ENCODE peak calls at places on chromosomes 4 and X, in ten cellular contexts. One of them, this sample, is unnamed. For H3K4me1, the result is how much of the 10 kb centered on the place peaks cover.

GRCh38 chr4:37924946-37925345 is 34.1 kb downstream of the TBC1D1 start:
- DNase-seq in GM23338: no peak
- DNase-seq in stomach: no peak
- DNase-seq in mesenchymal stem cell: no peak
- DNase-seq in CD8-positive, alpha-beta memory T cell: no peak
- DNase-seq in left ventricle myocardium inferior: no peak
- DNase-seq in A549: no peak
- DNase-seq in lower lobe of right lung: no peak
- DNase-seq in cardiac muscle cell: no peak
- DNase-seq in gastrocnemius medialis: no peak
- DNase-seq in this sample: no peak

GRCh38 chr4:47061435-47061834 is 30.1 kb downstream of the GABRB1 start:
- DNase-seq in mesenchymal stem cell: peak
- DNase-seq in A549: no peak
- DNase-seq in stomach: no peak
- DNase-seq in cardiac muscle cell: no peak
- DNase-seq in gastrocnemius medialis: no peak
- DNase-seq in lower lobe of right lung: no peak
- DNase-seq in left ventricle myocardium inferior: no peak
- DNase-seq in CD8-positive, alpha-beta memory T cell: no peak
- DNase-seq in GM23338: no peak
- DNase-seq in this sample: no peak

GRCh38 chr4:84151574-84151973 is 347.5 kb downstream of the NKX6-1 start:
- DNase-seq in A549: no peak
- DNase-seq in gastrocnemius medialis: no peak
- DNase-seq in cardiac muscle cell: no peak
- DNase-seq in left ventricle myocardium inferior: no peak
- DNase-seq in stomach: peak
- DNase-seq in mesenchymal stem cell: no peak
- DNase-seq in lower lobe of right lung: no peak
- DNase-seq in CD8-positive, alpha-beta memory T cell: no peak
- DNase-seq in GM23338: peak
- DNase-seq in this sample: no peak

GRCh38 chr4:56315543-56315942 is 71.7 kb downstream of the AASDH start:
- DNase-seq in lower lobe of right lung: no peak
- DNase-seq in A549: no peak
- DNase-seq in cardiac muscle cell: no peak
- DNase-seq in CD8-positive, alpha-beta memory T cell: no peak
- DNase-seq in gastrocnemius medialis: no peak
- DNase-seq in stomach: no peak
- DNase-seq in GM23338: no peak
- DNase-seq in left ventricle myocardium inferior: no peak
- DNase-seq in mesenchymal stem cell: no peak
- DNase-seq in this sample: no peak

GRCh38 chr4:73520821-73521220 is 39.3 kb downstream of the AFM start:
- DNase-seq in A549: no peak
- DNase-seq in left ventricle myocardium inferior: no peak
- DNase-seq in cardiac muscle cell: peak
- DNase-seq in CD8-positive, alpha-beta memory T cell: no peak
- DNase-seq in GM23338: peak
- DNase-seq in stomach: no peak
- DNase-seq in mesenchymal stem cell: peak
- DNase-seq in lower lobe of right lung: no peak
- DNase-seq in gastrocnemius medialis: no peak
- DNase-seq in this sample: no peak

GRCh38 chrX:102979536-102979935 is 42.5 kb downstream of the RAB40AL start:
- DNase-seq in left ventricle myocardium inferior: no peak
- DNase-seq in A549: no peak
- DNase-seq in lower lobe of right lung: no peak
- DNase-seq in stomach: no peak
- DNase-seq in GM23338: no peak
- DNase-seq in CD8-positive, alpha-beta memory T cell: no peak
- DNase-seq in mesenchymal stem cell: no peak
- DNase-seq in gastrocnemius medialis: no peak
- DNase-seq in cardiac muscle cell: no peak
- DNase-seq in this sample: no peak

GRCh38 chr4:170465434-170465833 is 375.7 kb upstream of the AADAT start:
- DNase-seq in stomach: no peak
- DNase-seq in A549: no peak
- DNase-seq in gastrocnemius medialis: no peak
- DNase-seq in left ventricle myocardium inferior: no peak
- DNase-seq in GM23338: peak
- DNase-seq in cardiac muscle cell: no peak
- DNase-seq in mesenchymal stem cell: no peak
- DNase-seq in lower lobe of right lung: no peak
- DNase-seq in CD8-positive, alpha-beta memory T cell: no peak
- DNase-seq in this sample: no peak

GRCh38 chr4:48778431-48779094 is 1.5 kb downstream of the FRYL start:
- DNase-seq in gastrocnemius medialis: no peak
- DNase-seq in lower lobe of right lung: no peak
- DNase-seq in mesenchymal stem cell: peak
- DNase-seq in CD8-positive, alpha-beta memory T cell: no peak
- DNase-seq in stomach: no peak
- DNase-seq in GM23338: no peak
- DNase-seq in A549: no peak
- DNase-seq in left ventricle myocardium inferior: no peak
- DNase-seq in cardiac muscle cell: peak
- DNase-seq in this sample: no peak

GRCh38 chrX:147079457-147079856 is 264.9 kb upstream of the CXorf51A start:
- DNase-seq in cardiac muscle cell: no peak
- DNase-seq in mesenchymal stem cell: no peak
- DNase-seq in GM23338: no peak
- DNase-seq in stomach: no peak
- DNase-seq in A549: no peak
- DNase-seq in CD8-positive, alpha-beta memory T cell: no peak
- DNase-seq in left ventricle myocardium inferior: no peak
- DNase-seq in gastrocnemius medialis: no peak
- DNase-seq in lower lobe of right lung: no peak
- DNase-seq in this sample: no peak

GRCh38 chr4:41142356-41142755 is 72.0 kb downstream of the APBB2 start:
- DNase-seq in CD8-positive, alpha-beta memory T cell: no peak
- DNase-seq in left ventricle myocardium inferior: peak
- DNase-seq in cardiac muscle cell: peak
- DNase-seq in gastrocnemius medialis: no peak
- DNase-seq in A549: no peak
- DNase-seq in GM23338: no peak
- DNase-seq in lower lobe of right lung: no peak
- DNase-seq in mesenchymal stem cell: no peak
- DNase-seq in stomach: peak
- DNase-seq in this sample: no peak

GRCh38 chr4:41142946-41143720 is 71.2 kb downstream of the APBB2 start:
- DNase-seq in gastrocnemius medialis: peak
- DNase-seq in lower lobe of right lung: no peak
- DNase-seq in CD8-positive, alpha-beta memory T cell: no peak
- DNase-seq in left ventricle myocardium inferior: peak
- DNase-seq in mesenchymal stem cell: peak
- DNase-seq in A549: no peak
- DNase-seq in cardiac muscle cell: peak
- DNase-seq in GM23338: no peak
- DNase-seq in stomach: peak
- DNase-seq in this sample: peak

GRCh38 chr4:41145571-41146078 is 68.7 kb downstream of the APBB2 start:
- DNase-seq in lower lobe of right lung: no peak
- DNase-seq in A549: no peak
- DNase-seq in cardiac muscle cell: peak
- DNase-seq in mesenchymal stem cell: peak
- DNase-seq in stomach: no peak
- DNase-seq in gastrocnemius medialis: no peak
- DNase-seq in left ventricle myocardium inferior: no peak
- DNase-seq in GM23338: no peak
- DNase-seq in CD8-positive, alpha-beta memory T cell: no peak
- DNase-seq in this sample: no peak

GRCh38 chr4:41144812-41145211 is 69.5 kb downstream of the APBB2 start:
- DNase-seq in CD8-positive, alpha-beta memory T cell: no peak
- DNase-seq in left ventricle myocardium inferior: no peak
- DNase-seq in mesenchymal stem cell: no peak
- DNase-seq in GM23338: no peak
- DNase-seq in stomach: no peak
- DNase-seq in cardiac muscle cell: peak
- DNase-seq in lower lobe of right lung: no peak
- DNase-seq in A549: no peak
- DNase-seq in gastrocnemius medialis: no peak
- DNase-seq in this sample: no peak

GRCh38 chr4:41143721-41144379 is 70.5 kb downstream of the APBB2 start:
- DNase-seq in gastrocnemius medialis: no peak
- DNase-seq in mesenchymal stem cell: peak
- DNase-seq in lower lobe of right lung: no peak
- DNase-seq in stomach: no peak
- DNase-seq in A549: no peak
- DNase-seq in CD8-positive, alpha-beta memory T cell: no peak
- DNase-seq in cardiac muscle cell: peak
- DNase-seq in left ventricle myocardium inferior: no peak
- DNase-seq in GM23338: no peak
- DNase-seq in this sample: no peak
- H3K4me1 ChIP-seq in gastrocnemius medialis: half or more
- H3K4me1 ChIP-seq in mesenchymal stem cell: under half
- H3K4me1 ChIP-seq in lower lobe of right lung: half or more
- H3K4me1 ChIP-seq in stomach: half or more
- H3K4me1 ChIP-seq in A549: under half
- H3K4me1 ChIP-seq in CD8-positive, alpha-beta memory T cell: under half
- H3K4me1 ChIP-seq in cardiac muscle cell: under half
- H3K4me1 ChIP-seq in left ventricle myocardium inferior: half or more
- H3K4me1 ChIP-seq in GM23338: under half
- H3K4me1 ChIP-seq in this sample: half or more

DNA sequence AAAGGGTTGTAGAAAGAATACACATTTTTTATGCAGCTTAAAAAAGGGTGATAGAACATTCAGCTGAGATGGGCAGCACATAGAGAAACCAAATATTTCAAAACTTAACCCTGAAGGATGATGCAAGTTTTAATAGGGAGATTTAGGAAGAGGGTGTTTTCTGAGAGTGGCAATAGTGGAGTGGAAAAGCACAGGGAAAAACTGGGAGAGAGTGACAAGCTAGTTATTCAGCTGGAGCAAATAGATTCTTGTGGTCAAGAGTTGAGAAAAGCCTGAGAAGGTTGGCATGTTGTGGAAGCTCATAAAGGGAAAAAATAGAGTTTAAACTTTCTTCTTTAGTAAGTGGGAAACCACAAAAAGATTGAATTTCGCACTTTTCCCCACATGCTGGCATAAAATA is 359.6 kb upstream of the PITX2 start:
- DNase-seq in gastrocnemius medialis: no peak
- DNase-seq in A549: no peak
- DNase-seq in mesenchymal stem cell: no peak
- DNase-seq in cardiac muscle cell: no peak
- DNase-seq in GM23338: no peak
- DNase-seq in lower lobe of right lung: no peak
- DNase-seq in left ventricle myocardium inferior: no peak
- DNase-seq in CD8-positive, alpha-beta memory T cell: no peak
- DNase-seq in stomach: no peak
- DNase-seq in this sample: no peak
- H3K4me1 ChIP-seq in gastrocnemius medialis: under half
- H3K4me1 ChIP-seq in A549: under half
- H3K4me1 ChIP-seq in mesenchymal stem cell: under half
- H3K4me1 ChIP-seq in cardiac muscle cell: under half
- H3K4me1 ChIP-seq in GM23338: under half
- H3K4me1 ChIP-seq in lower lobe of right lung: under half
- H3K4me1 ChIP-seq in left ventricle myocardium inferior: under half
- H3K4me1 ChIP-seq in CD8-positive, alpha-beta memory T cell: under half
- H3K4me1 ChIP-seq in stomach: under half
- H3K4me1 ChIP-seq in this sample: under half

GRCh38 chr4:119731778-119732177 is 103.2 kb upstream of the PDE5A start:
- DNase-seq in A549: no peak
- DNase-seq in CD8-positive, alpha-beta memory T cell: no peak
- DNase-seq in gastrocnemius medialis: no peak
- DNase-seq in mesenchymal stem cell: no peak
- DNase-seq in stomach: no peak
- DNase-seq in cardiac muscle cell: no peak
- DNase-seq in lower lobe of right lung: no peak
- DNase-seq in left ventricle myocardium inferior: no peak
- DNase-seq in GM23338: no peak
- DNase-seq in this sample: no peak

GRCh38 chr4:119730644-119730995 is 102.0 kb upstream of the PDE5A start:
- DNase-seq in mesenchymal stem cell: peak
- DNase-seq in gastrocnemius medialis: no peak
- DNase-seq in stomach: no peak
- DNase-seq in lower lobe of right lung: no peak
- DNase-seq in cardiac muscle cell: no peak
- DNase-seq in GM23338: peak
- DNase-seq in CD8-positive, alpha-beta memory T cell: no peak
- DNase-seq in A549: no peak
- DNase-seq in left ventricle myocardium inferior: no peak
- DNase-seq in this sample: no peak

GRCh38 chr4:119729815-119730643 is 101.4 kb upstream of the PDE5A start:
- DNase-seq in GM23338: no peak
- DNase-seq in CD8-positive, alpha-beta memory T cell: no peak
- DNase-seq in cardiac muscle cell: peak
- DNase-seq in A549: peak
- DNase-seq in lower lobe of right lung: no peak
- DNase-seq in stomach: peak
- DNase-seq in left ventricle myocardium inferior: no peak
- DNase-seq in gastrocnemius medialis: no peak
- DNase-seq in mesenchymal stem cell: peak
- DNase-seq in this sample: peak

GRCh38 chr4:119733431-119733830 is 104.8 kb upstream of the PDE5A start:
- DNase-seq in cardiac muscle cell: no peak
- DNase-seq in gastrocnemius medialis: no peak
- DNase-seq in mesenchymal stem cell: peak
- DNase-seq in lower lobe of right lung: no peak
- DNase-seq in A549: no peak
- DNase-seq in GM23338: no peak
- DNase-seq in left ventricle myocardium inferior: no peak
- DNase-seq in stomach: no peak
- DNase-seq in CD8-positive, alpha-beta memory T cell: no peak
- DNase-seq in this sample: no peak

DNA sequence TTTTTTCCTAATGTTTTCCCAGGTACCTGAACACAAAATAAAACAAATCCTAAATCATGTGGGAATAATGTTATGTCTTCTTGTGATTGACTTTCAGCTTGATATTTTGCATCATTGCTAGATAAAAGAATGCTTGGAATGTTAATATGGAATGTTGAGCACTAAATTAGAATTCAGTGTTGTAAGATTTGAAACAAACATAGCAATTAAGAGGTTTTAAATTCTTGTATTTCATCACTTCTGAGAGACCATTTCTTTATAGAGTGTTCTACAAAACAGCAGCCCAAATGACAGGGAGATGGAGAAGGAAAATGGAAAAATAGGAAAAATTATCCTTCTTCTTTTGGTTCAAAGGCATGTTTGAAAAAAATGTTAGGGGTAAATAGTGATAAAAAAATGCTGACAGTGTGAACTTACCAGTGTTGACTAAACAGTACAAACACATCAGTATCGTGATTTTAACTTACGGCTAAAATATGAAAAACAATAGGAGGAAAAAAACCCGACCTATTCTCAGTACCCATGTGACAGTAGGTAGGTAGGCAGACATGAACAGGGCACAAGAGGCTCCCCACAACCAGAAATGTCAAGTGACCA is 102.6 kb upstream of the PDE5A start:
- DNase-seq in GM23338: peak
- DNase-seq in gastrocnemius medialis: no peak
- DNase-seq in cardiac muscle cell: peak
- DNase-seq in A549: no peak
- DNase-seq in mesenchymal stem cell: no peak
- DNase-seq in lower lobe of right lung: no peak
- DNase-seq in CD8-positive, alpha-beta memory T cell: no peak
- DNase-seq in stomach: no peak
- DNase-seq in left ventricle myocardium inferior: no peak
- DNase-seq in this sample: no peak
- H3K4me1 ChIP-seq in GM23338: under half
- H3K4me1 ChIP-seq in gastrocnemius medialis: under half
- H3K4me1 ChIP-seq in cardiac muscle cell: under half
- H3K4me1 ChIP-seq in A549: under half
- H3K4me1 ChIP-seq in mesenchymal stem cell: under half
- H3K4me1 ChIP-seq in lower lobe of right lung: under half
- H3K4me1 ChIP-seq in CD8-positive, alpha-beta memory T cell: under half
- H3K4me1 ChIP-seq in stomach: under half
- H3K4me1 ChIP-seq in left ventricle myocardium inferior: half or more
- H3K4me1 ChIP-seq in this sample: half or more

GRCh38 chrX:97820170-97820569 is 936.5 kb downstream of the RPA4 start:
- DNase-seq in stomach: no peak
- DNase-seq in gastrocnemius medialis: no peak
- DNase-seq in cardiac muscle cell: no peak
- DNase-seq in A549: no peak
- DNase-seq in CD8-positive, alpha-beta memory T cell: no peak
- DNase-seq in left ventricle myocardium inferior: no peak
- DNase-seq in mesenchymal stem cell: no peak
- DNase-seq in lower lobe of right lung: no peak
- DNase-seq in GM23338: no peak
- DNase-seq in this sample: no peak
- H3K4me1 ChIP-seq in stomach: under half
- H3K4me1 ChIP-seq in gastrocnemius medialis: under half
- H3K4me1 ChIP-seq in cardiac muscle cell: under half
- H3K4me1 ChIP-seq in A549: under half
- H3K4me1 ChIP-seq in CD8-positive, alpha-beta memory T cell: under half
- H3K4me1 ChIP-seq in left ventricle myocardium inferior: under half
- H3K4me1 ChIP-seq in mesenchymal stem cell: under half
- H3K4me1 ChIP-seq in lower lobe of right lung: under half
- H3K4me1 ChIP-seq in GM23338: under half
- H3K4me1 ChIP-seq in this sample: under half

This sample was measured in thoracic aorta.